ENCODE peak calls at places on chromosome 2, in seven cellular contexts. B is psoas muscle; E is epithelial cell of esophagus; D is CD4-positive, alpha-beta T cell; Q is cardiac muscle cell; T is Caco-2; N is endodermal cell. Z is an unnamed sample.

GRCh38 chr2:197700960-197701359 is 4.2 kb upstream of the MARS2 start:
- DNase-seq in B (no peak), E (no peak), D (no peak), Q (no peak), T (no peak), N (no peak), Z (no peak)

GRCh38 chr2:72827999-72828646 is 2.3 kb upstream of the EXOC6B start:
- DNase-seq in B (no peak), E (peak; percentile 94), D (no peak), Q (no peak), T (no peak), N (no peak), Z (no peak)

GRCh38 chr2:673016-673415 is 4.2 kb downstream of the TMEM18 start:
- DNase-seq in B (no peak), E (no peak), D (no peak), Q (no peak), T (no peak), N (peak; percentile 38), Z (no peak)

GRCh38 chr2:239700946-239701345 is 300.1 kb upstream of the HDAC4 start:
- DNase-seq in B (no peak), E (no peak), D (peak; percentile 11), Q (no peak), T (no peak), N (no peak), Z (no peak)

GRCh38 chr2:217610411-217610814 is 392.4 kb downstream of the TNS1 start:
- DNase-seq in B (no peak), E (peak; percentile 1), D (peak; percentile 47), Q (no peak), T (peak; percentile 61), N (no peak), Z (no peak)

GRCh38 chr2:156704612-156705011 is 268.4 kb downstream of the GPD2 start:
- DNase-seq in B (no peak), E (peak; percentile 10), D (no peak), Q (no peak), T (no peak), N (no peak), Z (no peak)

GRCh38 chr2:43623052-43623451 is 14.0 kb upstream of the PLEKHH2 start:
- DNase-seq in B (no peak), E (no peak), D (no peak), Q (peak; percentile 24), T (no peak), N (no peak), Z (no peak)

GRCh38 chr2:45577426-45577825 is 33.6 kb downstream of the SRBD1 start:
- DNase-seq in B (no peak), E (no peak), D (no peak), Q (no peak), T (no peak), N (no peak), Z (no peak)

GRCh38 chr2:106139575-106139935 is 54.5 kb downstream of the UXS1 start:
- DNase-seq in B (no peak), E (no peak), D (no peak), Q (no peak), T (no peak), N (no peak), Z (no peak)

GRCh38 chr2:175709248-175709647 is 292.8 kb downstream of the LNPK start:
- DNase-seq in B (no peak), E (no peak), D (no peak), Q (no peak), T (no peak), N (no peak), Z (no peak)

GRCh38 chr2:233426619-233427342 is 72.5 kb downstream of the DGKD start:
- DNase-seq in B (no peak), E (peak; percentile 75), D (peak; percentile 17), Q (no peak), T (no peak), N (no peak), Z (no peak)

GRCh38 chr2:231929961-231930600 is 3.9 kb upstream of the NPPC start:
- DNase-seq in B (peak; percentile 71), E (no peak), D (no peak), Q (no peak), T (no peak), N (peak; percentile 89), Z (no peak)

GRCh38 chr2:97699765-97700444 is 13.5 kb upstream of the ZAP70 start:
- DNase-seq in B (no peak), E (peak; percentile 67), D (peak; percentile 67), Q (peak; percentile 74), T (peak; percentile 69), N (peak; percentile 92), Z (no peak)

GRCh38 chr2:152407204-152407721 is 72.3 kb downstream of the FMNL2 start:
- DNase-seq in B (peak; percentile 62), E (peak; percentile 67), D (no peak), Q (peak; percentile 43), T (no peak), N (peak; percentile 85), Z (no peak)

GRCh38 chr2:23386422-23387220 is 1.6 kb downstream of the KLHL29 start:
- DNase-seq in B (peak; percentile 65), E (no peak), D (no peak), Q (peak; percentile 52), T (no peak), N (peak; percentile 78), Z (peak; percentile 57)

GRCh38 chr2:237714690-237715458 is 83.7 kb upstream of the RBM44 start:
- DNase-seq in B (peak; percentile 73), E (peak; percentile 68), D (no peak), Q (peak; percentile 65), T (peak; percentile 52), N (no peak), Z (no peak)

DNA sequence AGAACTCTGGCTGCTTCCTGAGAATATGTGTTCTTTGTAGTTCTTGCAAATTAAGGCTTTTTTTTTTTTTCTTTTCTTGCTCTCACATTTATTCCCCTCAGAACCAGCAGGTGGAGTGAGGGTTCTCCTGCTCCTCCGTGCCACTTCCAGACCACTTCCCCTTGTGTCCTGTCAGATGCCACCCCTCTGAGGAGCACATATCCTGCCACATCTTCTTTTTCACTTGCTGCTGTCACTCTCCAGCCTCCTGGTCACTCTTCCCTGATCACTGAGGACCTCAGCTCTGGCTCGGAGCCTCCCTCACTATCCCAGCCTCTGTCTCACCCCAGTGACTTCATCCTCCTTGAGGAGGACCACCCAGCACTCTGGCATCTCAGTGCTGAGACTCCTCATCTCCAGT is 100.5 kb downstream of the TACR1 start:
- DNase-seq in B (no peak), E (peak; percentile 30), D (no peak), Q (peak; percentile 28), T (no peak), N (peak; percentile 69), Z (no peak)
- TF ChIP-seq CTCF in B (no peak), E (peak; percentile 51), D (no peak), Q (peak; percentile 64), T (peak; percentile 44), N (peak; percentile 84), Z (peak; percentile 32)

GRCh38 chr2:86023366-86023712 is 82.3 kb downstream of the POLR1A start:
- DNase-seq in B (no peak), E (no peak), D (no peak), Q (no peak), T (no peak), N (no peak), Z (no peak)

GRCh38 chr2:86020984-86021383 is 84.7 kb downstream of the POLR1A start:
- DNase-seq in B (peak; percentile 80), E (no peak), D (no peak), Q (no peak), T (no peak), N (no peak), Z (no peak)

GRCh38 chr2:86022661-86023365 is 82.9 kb downstream of the POLR1A start:
- DNase-seq in B (peak; percentile 14), E (no peak), D (no peak), Q (no peak), T (no peak), N (no peak), Z (no peak)

GRCh38 chr2:86019121-86019520 is 86.6 kb downstream of the POLR1A start:
- DNase-seq in B (peak; percentile 35), E (peak; percentile 42), D (no peak), Q (no peak), T (no peak), N (no peak), Z (no peak)

DNA sequence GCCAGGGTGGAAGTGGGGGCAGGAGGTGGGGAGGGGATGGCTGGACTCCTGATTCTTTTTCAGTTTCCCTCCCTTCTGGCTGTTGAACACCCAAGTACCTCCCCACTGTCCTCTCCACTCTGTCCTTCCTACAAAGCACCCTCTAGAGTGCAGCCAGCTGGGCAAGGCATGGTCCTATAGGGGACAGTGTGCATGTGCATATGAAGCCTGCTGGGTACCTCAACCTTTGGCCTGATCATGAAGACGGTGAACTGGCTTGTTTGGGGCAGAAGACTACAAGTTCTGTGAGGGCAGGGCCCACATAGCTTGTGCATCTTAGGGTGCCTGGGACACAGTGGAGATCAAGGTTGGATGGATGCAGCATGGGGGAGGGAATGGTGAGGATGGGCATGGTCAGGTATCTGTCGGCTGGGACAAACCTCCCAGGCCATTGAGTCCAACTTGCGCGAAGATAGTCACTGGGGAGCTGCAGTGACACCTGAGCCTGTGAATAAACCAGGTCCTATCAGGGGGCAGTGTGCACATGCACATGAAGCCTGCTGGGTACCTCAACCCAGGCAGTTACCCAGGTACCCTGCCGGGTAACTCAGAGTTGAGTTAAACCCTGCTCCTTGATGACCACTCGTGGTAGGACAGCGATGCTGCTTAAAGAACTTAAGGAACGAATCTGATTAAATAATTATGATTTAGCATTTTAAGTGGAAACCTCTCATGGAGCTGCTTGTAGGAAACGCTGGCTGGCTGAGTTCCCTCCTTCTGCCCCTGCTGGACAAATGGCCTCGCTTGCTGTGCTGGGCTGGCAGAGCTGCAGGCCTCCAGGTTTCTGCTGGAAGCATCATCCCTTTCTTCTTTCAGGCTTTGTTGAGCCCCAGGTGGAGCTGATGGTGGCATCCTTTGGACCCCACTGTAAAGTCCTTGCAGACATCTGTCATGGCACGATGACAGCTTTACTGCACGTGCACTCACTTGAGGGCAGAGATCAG is 84.0 kb downstream of the POLR1A start:
- DNase-seq in B (peak; percentile 38), E (no peak), D (no peak), Q (no peak), T (no peak), N (peak; percentile 67), Z (no peak)
- TF ChIP-seq CTCF in B (no peak), E (no peak), D (no peak), Q (peak; percentile 11), T (peak; percentile 26), N (peak; percentile 60), Z (no peak)

DNA sequence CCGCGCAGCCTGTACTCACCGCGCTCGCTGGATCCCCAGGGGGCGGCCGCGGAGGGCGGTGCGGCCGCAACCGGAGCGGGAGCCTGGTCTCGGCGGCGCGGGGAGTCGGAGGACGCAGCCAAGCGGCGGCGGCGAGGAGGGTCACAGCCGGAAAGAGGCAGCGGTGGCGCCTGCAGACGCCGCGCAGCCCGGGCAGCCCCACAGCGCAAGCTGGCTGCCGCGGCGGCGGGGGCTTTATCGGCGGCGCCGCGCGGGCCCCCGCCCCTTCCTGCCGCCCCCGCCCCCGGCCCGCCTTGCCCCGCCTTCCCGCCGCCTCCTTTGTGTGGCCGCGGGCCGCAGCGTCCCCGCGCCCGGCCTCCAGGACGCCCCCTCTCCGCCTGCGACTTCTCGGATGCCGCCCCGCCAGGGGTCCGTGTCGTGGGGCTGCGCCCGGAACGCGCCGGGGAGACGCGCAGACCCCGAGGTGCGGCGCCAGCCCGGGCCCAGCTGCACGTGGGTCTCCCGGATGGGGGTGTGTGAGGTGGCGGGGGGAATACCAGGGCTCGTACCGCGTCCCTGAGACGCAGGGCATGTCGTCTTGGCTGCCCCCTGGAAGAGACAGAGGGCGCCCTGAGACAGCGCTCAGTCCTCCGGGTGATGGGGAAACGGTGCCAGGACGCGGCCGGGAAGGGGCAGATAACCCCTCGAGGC is at the start of gene SERPINE2:
- DNase-seq in B (peak; percentile 78), E (peak; percentile 65), D (peak; percentile 47), Q (peak; percentile 79), T (peak; percentile 54), N (peak; percentile 92), Z (no peak)
- TF ChIP-seq CTCF in B (peak; percentile 21), E (peak; percentile 43), D (no peak), Q (peak; percentile 44), T (peak; percentile 37), N (peak; percentile 73), Z (peak; percentile 10)

GRCh38 chr2:71070294-71071025 is 2.0 kb downstream of the NAGK start:
- DNase-seq in B (no peak), E (peak; percentile 78), D (no peak), Q (peak; percentile 54), T (peak; percentile 47), N (peak; percentile 78), Z (no peak)
- TF ChIP-seq CTCF in B (no peak), E (peak; percentile 58), D (no peak), Q (peak; percentile 32), T (peak; percentile 53), N (peak; percentile 71), Z (no peak)